ENCODE peak calls at places on chromosomes 11 and 22, in nine cellular contexts. One of them, this sample, is unnamed.
A peak's percentile ranks its signal among the peaks of the same experiment; 100 is the strongest.

GRCh38 chr11:31974737-31975136 is 116.1 kb upstream of the RCN1 start:
- DNase-seq in stimulated activated CD4-positive, alpha-beta T cell treated with anti-CD3 and anti-CD28 coated beads, Interleukin-2, amount 100 ng/mL, for 24 hours: no peak
- DNase-seq in Kasumi-1: no peak
- DNase-seq in lung microvascular endothelial cell: no peak
- DNase-seq in uterus: no peak
- DNase-seq in sciatic nerve: no peak
- DNase-seq in left ventricle myocardium inferior: no peak
- DNase-seq in astrocyte of the spinal cord: peak; percentile 69
- DNase-seq in Panc1: peak; percentile 45
- DNase-seq in this sample: no peak

GRCh38 chr22:35777335-35777975 is 59.8 kb downstream of the APOL5 start:
- DNase-seq in Panc1: peak; percentile 2
- DNase-seq in left ventricle myocardium inferior: no peak
- DNase-seq in astrocyte of the spinal cord: peak; percentile 81
- DNase-seq in Kasumi-1: no peak
- DNase-seq in stimulated activated CD4-positive, alpha-beta T cell treated with anti-CD3 and anti-CD28 coated beads, Interleukin-2, amount 100 ng/mL, for 24 hours: no peak
- DNase-seq in sciatic nerve: no peak
- DNase-seq in uterus: no peak
- DNase-seq in lung microvascular endothelial cell: no peak
- DNase-seq in this sample: no peak

GRCh38 chr11:123473941-123474668 is 44.0 kb downstream of the GRAMD1B start:
- DNase-seq in Panc1: no peak
- DNase-seq in lung microvascular endothelial cell: peak; percentile 52
- DNase-seq in stimulated activated CD4-positive, alpha-beta T cell treated with anti-CD3 and anti-CD28 coated beads, Interleukin-2, amount 100 ng/mL, for 24 hours: no peak
- DNase-seq in left ventricle myocardium inferior: no peak
- DNase-seq in uterus: no peak
- DNase-seq in sciatic nerve: no peak
- DNase-seq in astrocyte of the spinal cord: peak; percentile 93
- DNase-seq in Kasumi-1: no peak
- DNase-seq in this sample: peak; percentile 0

GRCh38 chr11:14812776-14813175 is 79.3 kb downstream of the CYP2R1 start:
- DNase-seq in lung microvascular endothelial cell: no peak
- DNase-seq in Kasumi-1: no peak
- DNase-seq in uterus: no peak
- DNase-seq in stimulated activated CD4-positive, alpha-beta T cell treated with anti-CD3 and anti-CD28 coated beads, Interleukin-2, amount 100 ng/mL, for 24 hours: no peak
- DNase-seq in Panc1: no peak
- DNase-seq in left ventricle myocardium inferior: no peak
- DNase-seq in astrocyte of the spinal cord: no peak
- DNase-seq in sciatic nerve: no peak
- DNase-seq in this sample: no peak

GRCh38 chr11:102589047-102589459 is 36.1 kb downstream of the MMP20 start:
- DNase-seq in Kasumi-1: peak; percentile 71
- DNase-seq in Panc1: no peak
- DNase-seq in uterus: no peak
- DNase-seq in sciatic nerve: no peak
- DNase-seq in astrocyte of the spinal cord: no peak
- DNase-seq in lung microvascular endothelial cell: no peak
- DNase-seq in stimulated activated CD4-positive, alpha-beta T cell treated with anti-CD3 and anti-CD28 coated beads, Interleukin-2, amount 100 ng/mL, for 24 hours: peak; percentile 35
- DNase-seq in left ventricle myocardium inferior: no peak
- DNase-seq in this sample: no peak

GRCh38 chr11:116725434-116726221 is 47.2 kb downstream of the BUD13 start:
- DNase-seq in Panc1: no peak
- DNase-seq in Kasumi-1: no peak
- DNase-seq in uterus: no peak
- DNase-seq in lung microvascular endothelial cell: no peak
- DNase-seq in left ventricle myocardium inferior: no peak
- DNase-seq in stimulated activated CD4-positive, alpha-beta T cell treated with anti-CD3 and anti-CD28 coated beads, Interleukin-2, amount 100 ng/mL, for 24 hours: no peak
- DNase-seq in astrocyte of the spinal cord: no peak
- DNase-seq in sciatic nerve: no peak
- DNase-seq in this sample: no peak

GRCh38 chr11:116499396-116500001 is 273.3 kb downstream of the BUD13 start:
- DNase-seq in stimulated activated CD4-positive, alpha-beta T cell treated with anti-CD3 and anti-CD28 coated beads, Interleukin-2, amount 100 ng/mL, for 24 hours: peak; percentile 81
- DNase-seq in sciatic nerve: peak; percentile 89
- DNase-seq in lung microvascular endothelial cell: peak; percentile 87
- DNase-seq in uterus: peak; percentile 68
- DNase-seq in Panc1: no peak
- DNase-seq in astrocyte of the spinal cord: peak; percentile 43
- DNase-seq in left ventricle myocardium inferior: peak; percentile 65
- DNase-seq in Kasumi-1: peak; percentile 42
- DNase-seq in this sample: peak; percentile 91

GRCh38 chr11:15842345-15842744 is 514.0 kb downstream of the SOX6 start:
- DNase-seq in astrocyte of the spinal cord: no peak
- DNase-seq in stimulated activated CD4-positive, alpha-beta T cell treated with anti-CD3 and anti-CD28 coated beads, Interleukin-2, amount 100 ng/mL, for 24 hours: no peak
- DNase-seq in uterus: no peak
- DNase-seq in lung microvascular endothelial cell: no peak
- DNase-seq in sciatic nerve: no peak
- DNase-seq in Panc1: no peak
- DNase-seq in Kasumi-1: no peak
- DNase-seq in left ventricle myocardium inferior: no peak
- DNase-seq in this sample: no peak

GRCh38 chr11:8832571-8833260 is 78.3 kb upstream of the AKIP1 start:
- DNase-seq in stimulated activated CD4-positive, alpha-beta T cell treated with anti-CD3 and anti-CD28 coated beads, Interleukin-2, amount 100 ng/mL, for 24 hours: no peak
- DNase-seq in lung microvascular endothelial cell: no peak
- DNase-seq in uterus: peak; percentile 24
- DNase-seq in Panc1: no peak
- DNase-seq in sciatic nerve: no peak
- DNase-seq in left ventricle myocardium inferior: no peak
- DNase-seq in Kasumi-1: peak; percentile 30
- DNase-seq in astrocyte of the spinal cord: peak; percentile 77
- DNase-seq in this sample: peak; percentile 64

GRCh38 chr11:371716-372590 is 2.7 kb downstream of the B4GALNT4 start:
- DNase-seq in stimulated activated CD4-positive, alpha-beta T cell treated with anti-CD3 and anti-CD28 coated beads, Interleukin-2, amount 100 ng/mL, for 24 hours: no peak
- DNase-seq in left ventricle myocardium inferior: no peak
- DNase-seq in uterus: no peak
- DNase-seq in Panc1: no peak
- DNase-seq in astrocyte of the spinal cord: no peak
- DNase-seq in lung microvascular endothelial cell: no peak
- DNase-seq in sciatic nerve: no peak
- DNase-seq in Kasumi-1: no peak
- DNase-seq in this sample: no peak

GRCh38 chr11:35276396-35276795 is 137.4 kb downstream of the CD44 start:
- DNase-seq in left ventricle myocardium inferior: no peak
- DNase-seq in Panc1: no peak
- DNase-seq in uterus: no peak
- DNase-seq in sciatic nerve: no peak
- DNase-seq in stimulated activated CD4-positive, alpha-beta T cell treated with anti-CD3 and anti-CD28 coated beads, Interleukin-2, amount 100 ng/mL, for 24 hours: peak; percentile 24
- DNase-seq in Kasumi-1: no peak
- DNase-seq in lung microvascular endothelial cell: no peak
- DNase-seq in astrocyte of the spinal cord: peak; percentile 13
- DNase-seq in this sample: no peak

GRCh38 chr11:35363246-35364100 is 55.9 kb downstream of the SLC1A2 start:
- DNase-seq in Kasumi-1: no peak
- DNase-seq in stimulated activated CD4-positive, alpha-beta T cell treated with anti-CD3 and anti-CD28 coated beads, Interleukin-2, amount 100 ng/mL, for 24 hours: no peak
- DNase-seq in lung microvascular endothelial cell: no peak
- DNase-seq in astrocyte of the spinal cord: no peak
- DNase-seq in left ventricle myocardium inferior: no peak
- DNase-seq in Panc1: no peak
- DNase-seq in sciatic nerve: no peak
- DNase-seq in uterus: peak; percentile 38
- DNase-seq in this sample: peak; percentile 80

GRCh38 chr11:44178381-44178780 is 82.9 kb downstream of the EXT2 start:
- DNase-seq in uterus: no peak
- DNase-seq in lung microvascular endothelial cell: no peak
- DNase-seq in sciatic nerve: no peak
- DNase-seq in left ventricle myocardium inferior: no peak
- DNase-seq in astrocyte of the spinal cord: peak; percentile 35
- DNase-seq in stimulated activated CD4-positive, alpha-beta T cell treated with anti-CD3 and anti-CD28 coated beads, Interleukin-2, amount 100 ng/mL, for 24 hours: no peak
- DNase-seq in Kasumi-1: no peak
- DNase-seq in Panc1: no peak
- DNase-seq in this sample: no peak

GRCh38 chr22:20783844-20784723 is 10.2 kb downstream of the SERPIND1 start:
- DNase-seq in Panc1: peak; percentile 41
- DNase-seq in lung microvascular endothelial cell: peak; percentile 73
- DNase-seq in sciatic nerve: no peak
- DNase-seq in Kasumi-1: peak; percentile 73
- DNase-seq in astrocyte of the spinal cord: peak; percentile 70
- DNase-seq in stimulated activated CD4-positive, alpha-beta T cell treated with anti-CD3 and anti-CD28 coated beads, Interleukin-2, amount 100 ng/mL, for 24 hours: peak; percentile 27
- DNase-seq in left ventricle myocardium inferior: no peak
- DNase-seq in uterus: peak; percentile 44
- DNase-seq in this sample: no peak

GRCh38 chr11:83070878-83071640 is 638 bp downstream of the RAB30 start:
- DNase-seq in sciatic nerve: peak; percentile 77
- DNase-seq in stimulated activated CD4-positive, alpha-beta T cell treated with anti-CD3 and anti-CD28 coated beads, Interleukin-2, amount 100 ng/mL, for 24 hours: peak; percentile 35
- DNase-seq in lung microvascular endothelial cell: peak; percentile 38
- DNase-seq in left ventricle myocardium inferior: peak; percentile 50
- DNase-seq in uterus: no peak
- DNase-seq in Panc1: no peak
- DNase-seq in Kasumi-1: peak; percentile 16
- DNase-seq in astrocyte of the spinal cord: peak; percentile 44
- DNase-seq in this sample: peak; percentile 85

GRCh38 chr11:128523616-128524015 is 63.7 kb downstream of the ETS1 start:
- DNase-seq in Kasumi-1: no peak
- DNase-seq in stimulated activated CD4-positive, alpha-beta T cell treated with anti-CD3 and anti-CD28 coated beads, Interleukin-2, amount 100 ng/mL, for 24 hours: no peak
- DNase-seq in sciatic nerve: no peak
- DNase-seq in left ventricle myocardium inferior: no peak
- DNase-seq in astrocyte of the spinal cord: peak; percentile 73
- DNase-seq in Panc1: no peak
- DNase-seq in uterus: no peak
- DNase-seq in lung microvascular endothelial cell: peak; percentile 48
- DNase-seq in this sample: no peak

GRCh38 chr11:69921429-69922014 is 102.3 kb upstream of the FGF3 start:
- DNase-seq in stimulated activated CD4-positive, alpha-beta T cell treated with anti-CD3 and anti-CD28 coated beads, Interleukin-2, amount 100 ng/mL, for 24 hours: no peak
- DNase-seq in Panc1: no peak
- DNase-seq in astrocyte of the spinal cord: no peak
- DNase-seq in Kasumi-1: no peak
- DNase-seq in sciatic nerve: peak; percentile 39
- DNase-seq in lung microvascular endothelial cell: no peak
- DNase-seq in uterus: no peak
- DNase-seq in left ventricle myocardium inferior: no peak
- DNase-seq in this sample: peak; percentile 57

This sample was measured in sigmoid colon.